ENCODE peak calls at places on chromosomes 1 and 21, in five cellular contexts. S, W, X, T and N are unnamed samples. For H3K27me3, the result is how much of the 10 kb centered on the place peaks cover.

GRCh38 chr1:22639286-22639685 is 2.9 kb downstream of the C1QA start:
- DNase-seq in S (peak), W (peak), X (no peak), T (no peak), N (no peak)

GRCh38 chr1:81174052-81174451 is 626.7 kb upstream of the ADGRL2 start:
- DNase-seq in S (no peak), W (peak), X (peak), T (no peak), N (peak)

GRCh38 chr21:36773111-36773510 is 74.2 kb downstream of the SIM2 start:
- DNase-seq in S (no peak), W (peak), X (peak), T (no peak), N (peak)

GRCh38 chr1:153649137-153649866 is 9.2 kb upstream of the SNAPIN start:
- DNase-seq in S (no peak), W (no peak), X (no peak), T (peak), N (no peak)

GRCh38 chr1:51301152-51301843 is 29.1 kb downstream of the TTC39A start:
- DNase-seq in S (no peak), W (no peak), X (no peak), T (no peak), N (no peak)

GRCh38 chr1:246961939-246962373 is 30.2 kb upstream of the AHCTF1 start:
- DNase-seq in S (no peak), W (no peak), X (no peak), T (no peak), N (no peak)

GRCh38 chr1:157193702-157194391 is 55.7 kb upstream of the ETV3 start:
- DNase-seq in S (peak), W (peak), X (peak), T (peak), N (peak)

GRCh38 chr21:26982767-26983166 is 15.9 kb upstream of the ADAMTS5 start:
- DNase-seq in S (no peak), W (peak), X (peak), T (no peak), N (peak)

GRCh38 chr1:82515650-82516049 is 714.9 kb downstream of the ADGRL2 start:
- DNase-seq in S (no peak), W (no peak), X (no peak), T (no peak), N (no peak)

DNA sequence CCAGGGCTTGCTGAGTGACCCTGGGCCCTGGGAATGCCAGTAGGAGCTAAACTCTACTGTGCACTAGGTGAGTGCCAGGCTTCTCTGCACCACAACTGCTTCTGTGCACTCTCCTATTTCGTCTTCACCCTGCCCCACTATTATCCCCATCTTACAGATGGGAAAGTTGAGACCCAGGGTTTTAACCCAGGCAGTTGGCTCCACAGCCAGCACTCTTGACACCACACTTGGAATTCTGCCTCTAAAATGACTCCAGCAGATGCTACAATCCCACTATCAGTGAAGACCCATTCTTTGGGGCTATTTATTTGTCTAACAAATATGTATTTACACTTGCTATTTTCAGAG is 56.1 kb downstream of the FOXO6 start:
- DNase-seq in S (no peak), W (no peak), X (no peak), T (no peak), N (no peak)
- TF ChIP-seq CTCF in S (no peak), W (no peak), X (no peak), T (no peak), N (no peak)

GRCh38 chr1:162538815-162539431 is 22.6 kb upstream of the UAP1 start:
- DNase-seq in S (no peak), W (peak), X (peak), T (no peak), N (peak)
- H3K4me3 ChIP-seq in S (no peak), W (no peak), X (no peak), T (no peak), N (no peak)

DNA sequence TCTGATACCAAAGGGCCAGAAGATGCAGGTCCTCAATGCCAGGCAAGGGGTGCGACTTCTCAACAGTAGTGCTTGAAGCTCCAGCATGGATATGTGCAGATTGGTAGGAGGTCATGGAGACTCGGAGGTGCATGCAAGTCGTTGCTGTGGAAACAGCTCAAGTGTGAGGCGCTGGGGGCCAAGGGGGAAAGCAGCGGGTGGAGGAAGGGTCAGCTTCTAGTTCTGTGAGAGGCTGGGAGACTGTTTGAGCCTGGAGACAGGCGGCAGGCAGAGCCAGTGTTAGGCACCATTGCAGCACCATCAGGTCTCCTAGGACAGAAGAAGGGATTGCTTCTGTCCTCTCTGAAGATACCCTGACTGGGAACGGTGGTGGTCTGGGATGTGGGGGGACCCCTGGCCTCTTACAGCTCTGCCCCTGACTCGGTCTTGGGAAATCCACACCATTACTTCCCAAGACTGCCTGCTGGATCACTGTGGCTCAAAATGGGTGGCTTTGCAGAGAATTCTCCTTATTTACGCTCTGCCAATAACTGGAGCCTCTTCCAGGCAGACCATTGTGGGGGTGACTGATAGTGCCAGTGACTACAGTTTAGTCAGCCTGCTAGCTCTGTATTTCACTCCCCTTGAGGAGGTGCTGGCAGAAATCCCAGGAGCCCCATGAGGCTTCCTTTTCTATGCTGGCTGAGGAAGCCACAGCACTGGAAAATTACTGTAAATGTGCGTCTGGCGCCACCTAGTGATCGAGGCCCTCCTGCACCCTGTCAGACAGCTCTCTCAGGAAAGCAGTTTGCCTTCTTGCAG is 46.3 kb upstream of the VANGL1 start:
- DNase-seq in S (peak), W (peak), X (peak), T (peak), N (peak)
- H3K27me3 ChIP-seq in S (under half), W (under half), X (under half), T (under half), N (under half)

DNA sequence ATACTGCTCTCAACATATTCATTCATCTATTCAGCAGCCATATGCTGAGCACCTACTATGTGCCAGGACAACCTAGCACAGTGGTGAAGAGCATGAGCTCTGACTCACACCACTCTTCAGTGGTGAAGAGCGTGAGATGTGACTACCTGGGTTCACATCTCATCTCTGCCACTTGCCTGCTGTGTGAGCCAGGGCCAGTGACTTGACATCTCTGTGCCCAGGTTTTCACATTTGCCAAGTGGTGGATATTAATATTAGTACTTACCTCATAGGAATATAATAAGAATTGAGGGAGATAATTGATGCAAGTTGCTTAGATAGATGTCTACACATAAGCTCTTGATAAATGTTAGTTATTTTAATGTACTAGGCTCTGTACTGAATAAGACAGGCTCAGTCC is 488.9 kb downstream of the PTPRU start:
- DNase-seq in S (no peak), W (no peak), X (no peak), T (no peak), N (no peak)
- TF ChIP-seq CTCF in S (no peak), W (no peak), X (no peak), T (no peak), N (no peak)

DNA sequence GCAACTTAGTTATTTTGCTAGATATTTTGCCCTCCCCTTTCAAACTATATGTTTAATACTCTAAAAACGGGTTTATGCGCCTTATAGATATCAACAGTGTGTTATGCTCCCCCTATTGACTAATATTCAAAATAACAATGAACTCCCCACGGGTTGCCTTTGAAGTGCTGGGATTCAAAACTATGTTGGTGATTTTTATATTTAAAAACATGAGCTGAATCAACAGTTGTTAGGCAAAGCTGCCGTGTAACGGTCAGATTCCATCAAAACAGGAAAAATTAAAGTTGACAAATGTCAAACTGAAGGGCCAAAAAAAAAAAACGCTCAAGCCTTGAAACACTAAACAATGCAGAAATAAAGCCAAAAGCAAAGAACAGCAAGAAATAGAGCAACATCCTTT is 2.5 kb downstream of the TGFBR3 start:
- DNase-seq in S (no peak), W (peak), X (no peak), T (no peak), N (peak)
- H3K4me3 ChIP-seq in S (no peak), W (no peak), X (no peak), T (no peak), N (no peak)

DNA sequence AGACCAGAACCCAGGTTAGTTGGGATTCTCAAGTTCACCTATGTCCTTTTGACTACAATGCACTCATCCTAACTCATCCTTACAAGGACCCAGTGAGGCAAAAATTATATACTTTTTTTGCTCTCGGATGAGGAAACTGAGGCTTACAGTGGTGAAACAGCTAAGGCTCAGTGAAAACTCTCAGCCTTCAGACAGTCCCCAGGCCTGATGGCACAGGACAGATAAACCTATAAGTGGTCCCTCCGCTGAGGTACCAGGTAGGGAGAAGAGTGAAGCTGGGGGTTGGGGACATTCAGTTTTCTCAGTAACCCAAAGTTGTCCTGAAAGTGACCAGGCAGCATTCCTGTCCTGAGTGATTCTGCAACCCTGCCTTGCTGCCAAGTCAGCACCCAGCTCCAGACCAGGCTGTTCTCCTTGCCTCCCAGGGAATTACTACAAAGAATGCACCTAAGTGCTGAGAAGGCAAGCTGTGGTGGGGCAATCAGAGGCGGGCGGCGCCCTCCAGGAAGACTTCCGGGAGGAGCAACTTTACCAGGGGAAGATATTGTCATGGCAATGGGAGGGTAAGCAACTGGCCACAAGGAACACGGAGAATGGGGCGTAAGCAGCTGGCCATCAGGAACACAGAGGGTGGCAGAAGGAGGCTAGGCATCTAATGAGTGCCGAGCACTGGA is 4.6 kb downstream of the TENT5B start:
- DNase-seq in S (no peak), W (no peak), X (peak), T (peak), N (peak)
- H3K27me3 ChIP-seq in S (under half), W (under half), X (under half), T (under half), N (under half)

DNA sequence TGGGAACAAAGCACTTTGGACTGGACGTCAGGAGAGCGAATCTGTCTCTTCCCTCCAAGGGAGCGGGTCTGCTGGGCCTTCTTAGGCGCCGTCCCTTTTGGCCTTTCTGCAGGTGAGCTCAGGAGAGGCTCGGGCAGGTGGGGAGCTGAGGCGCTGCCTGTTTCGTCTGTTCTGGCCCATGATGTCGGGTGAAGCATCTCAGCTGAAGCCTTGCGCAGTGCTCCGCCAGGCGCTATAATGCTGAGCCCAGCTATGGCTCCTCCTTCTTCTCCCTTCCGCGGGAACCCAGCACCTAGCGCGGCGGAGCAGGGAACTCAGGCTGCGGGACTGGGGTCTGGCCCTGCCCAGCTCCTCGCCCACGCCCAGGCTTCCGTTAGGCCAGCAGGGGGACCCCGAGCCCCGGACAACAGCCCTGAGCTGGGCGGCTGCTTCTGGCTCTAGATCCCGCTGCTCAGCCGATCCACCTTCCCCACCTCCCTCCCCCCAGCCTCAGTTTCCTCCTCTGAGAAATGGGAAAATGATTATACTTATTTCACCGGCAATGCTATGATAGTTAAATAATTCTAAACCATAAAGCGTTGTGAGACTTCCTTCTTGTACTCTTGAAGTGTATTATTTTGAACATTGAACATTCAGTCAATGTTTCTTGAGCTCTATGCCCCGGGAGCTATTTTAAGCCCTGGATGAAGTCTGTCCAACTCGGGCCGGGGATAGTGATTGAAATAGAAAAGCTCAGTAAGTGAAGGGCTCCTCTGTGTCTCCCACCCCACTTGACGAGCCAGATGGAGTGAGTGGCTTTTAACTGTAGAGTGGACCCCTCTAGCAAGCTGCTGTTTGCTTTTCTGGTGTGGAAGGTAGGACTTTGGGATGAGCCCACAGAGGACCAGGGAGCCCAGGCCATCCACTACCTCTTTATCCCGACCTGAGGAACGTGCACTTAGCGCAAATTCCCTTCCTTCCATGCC is 9.6 kb upstream of the ADORA1 start:
- DNase-seq in S (peak), W (peak), X (peak), T (peak), N (peak)
- TF ChIP-seq CTCF in S (peak), W (peak), X (peak), T (peak), N (peak)

DNA sequence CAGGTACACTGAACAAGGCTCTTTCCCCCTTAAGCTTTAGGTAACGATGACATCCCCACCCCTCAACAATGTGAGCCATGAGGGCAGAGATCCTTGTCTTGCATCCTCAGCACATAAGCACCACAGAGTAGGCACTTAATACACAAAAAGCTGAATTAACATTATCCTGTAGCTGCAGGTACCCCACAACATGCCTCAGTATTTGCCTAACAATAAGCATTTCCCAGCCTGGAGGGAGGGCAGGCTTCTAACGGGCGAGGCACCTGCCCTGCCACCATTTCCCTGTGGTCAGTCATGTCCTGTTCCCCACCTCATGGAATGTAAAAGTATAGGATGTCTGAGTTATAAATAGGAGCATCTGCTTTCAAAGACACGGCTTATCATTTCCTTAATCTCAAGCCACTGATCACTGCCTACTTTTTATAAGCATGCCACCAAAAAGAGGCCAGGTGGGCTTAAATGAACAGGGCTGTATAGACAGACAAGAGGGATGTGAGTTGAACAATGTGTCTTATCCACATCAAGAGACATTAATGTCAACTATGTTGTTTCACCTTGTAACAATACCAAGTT is 3.4 kb downstream of the CAPZB start:
- DNase-seq in S (no peak), W (no peak), X (no peak), T (no peak), N (no peak)
- H3K4me3 ChIP-seq in S (peak), W (no peak), X (no peak), T (no peak), N (no peak)

GRCh38 chr1:47724427-47724999 is 272.7 kb downstream of the TRABD2B start:
- DNase-seq in S (no peak), W (no peak), X (no peak), T (no peak), N (no peak)
- H3K27me3 ChIP-seq in S (under half), W (under half), X (under half), T (under half), N (under half)